ENCODE peak calls at places on chromosomes 1 and 21, in five cellular contexts. One of them, this sample, is unnamed.

GRCh38 chr1:31198591-31198990 is 41.1 kb downstream of the NKAIN1 start:
- DNase-seq in GM23338: peak
- DNase-seq in CD8-positive, alpha-beta T cell: no peak
- DNase-seq in PC-3: no peak
- DNase-seq in mesendoderm: peak
- DNase-seq in this sample: no peak

GRCh38 chr1:208772891-208773290 is 528.7 kb upstream of the PLXNA2 start:
- DNase-seq in GM23338: no peak
- DNase-seq in CD8-positive, alpha-beta T cell: no peak
- DNase-seq in PC-3: no peak
- DNase-seq in mesendoderm: no peak
- DNase-seq in this sample: peak

GRCh38 chr1:159851386-159851785 is 11.1 kb downstream of the VSIG8 start:
- DNase-seq in GM23338: peak
- DNase-seq in CD8-positive, alpha-beta T cell: no peak
- DNase-seq in PC-3: no peak
- DNase-seq in mesendoderm: no peak
- DNase-seq in this sample: no peak

GRCh38 chr1:174131032-174131638 is 28.2 kb upstream of the RABGAP1L start:
- DNase-seq in GM23338: no peak
- DNase-seq in CD8-positive, alpha-beta T cell: no peak
- DNase-seq in PC-3: no peak
- DNase-seq in mesendoderm: peak
- DNase-seq in this sample: peak

GRCh38 chr1:201648066-201648910 is 109.4 kb downstream of the NAV1 start:
- DNase-seq in GM23338: peak
- DNase-seq in CD8-positive, alpha-beta T cell: no peak
- DNase-seq in PC-3: peak
- DNase-seq in mesendoderm: peak
- DNase-seq in this sample: no peak

GRCh38 chr21:45539046-45539795 is 3.0 kb downstream of the SLC19A1 start:
- DNase-seq in GM23338: no peak
- DNase-seq in CD8-positive, alpha-beta T cell: peak
- DNase-seq in PC-3: no peak
- DNase-seq in mesendoderm: no peak
- DNase-seq in this sample: no peak

GRCh38 chr1:65264197-65264929 is 45.0 kb upstream of the DNAJC6 start:
- DNase-seq in GM23338: peak
- DNase-seq in CD8-positive, alpha-beta T cell: no peak
- DNase-seq in PC-3: no peak
- DNase-seq in mesendoderm: peak
- DNase-seq in this sample: peak

GRCh38 chr1:71882241-71883036 is 399.9 kb downstream of the NEGR1 start:
- DNase-seq in GM23338: no peak
- DNase-seq in CD8-positive, alpha-beta T cell: no peak
- DNase-seq in PC-3: peak
- DNase-seq in mesendoderm: no peak
- DNase-seq in this sample: no peak

GRCh38 chr1:106266786-106267185 is 789.7 kb upstream of the PRMT6 start:
- DNase-seq in GM23338: no peak
- DNase-seq in CD8-positive, alpha-beta T cell: no peak
- DNase-seq in PC-3: no peak
- DNase-seq in mesendoderm: no peak
- DNase-seq in this sample: no peak

GRCh38 chr1:152047607-152047953 is 10.8 kb upstream of the S100A11 start:
- DNase-seq in GM23338: no peak
- DNase-seq in CD8-positive, alpha-beta T cell: no peak
- DNase-seq in PC-3: peak
- DNase-seq in mesendoderm: no peak
- DNase-seq in this sample: no peak

GRCh38 chr1:231918239-231919015 is 291.8 kb downstream of the DISC1 start:
- DNase-seq in GM23338: no peak
- DNase-seq in CD8-positive, alpha-beta T cell: peak
- DNase-seq in PC-3: peak
- DNase-seq in mesendoderm: peak
- DNase-seq in this sample: no peak

GRCh38 chr1:242522304-242522945 is 2.1 kb downstream of the PLD5 start:
- DNase-seq in GM23338: no peak
- DNase-seq in CD8-positive, alpha-beta T cell: no peak
- DNase-seq in PC-3: peak
- DNase-seq in mesendoderm: no peak
- DNase-seq in this sample: no peak

GRCh38 chr1:41366428-41367101 is 5.3 kb downstream of the FOXO6 start:
- DNase-seq in GM23338: no peak
- DNase-seq in CD8-positive, alpha-beta T cell: peak
- DNase-seq in PC-3: no peak
- DNase-seq in mesendoderm: no peak
- DNase-seq in this sample: peak

GRCh38 chr1:116397728-116398127 is 24.7 kb downstream of the ATP1A1 start:
- DNase-seq in GM23338: peak
- DNase-seq in CD8-positive, alpha-beta T cell: no peak
- DNase-seq in PC-3: no peak
- DNase-seq in mesendoderm: no peak
- DNase-seq in this sample: no peak

GRCh38 chr1:66831529-66832239 is 30.6 kb upstream of the INSL5 start:
- DNase-seq in GM23338: no peak
- DNase-seq in CD8-positive, alpha-beta T cell: no peak
- DNase-seq in PC-3: no peak
- DNase-seq in mesendoderm: no peak
- DNase-seq in this sample: peak

GRCh38 chr1:207888647-207889046 is 22.3 kb downstream of the CD34 start:
- DNase-seq in GM23338: no peak
- DNase-seq in CD8-positive, alpha-beta T cell: no peak
- DNase-seq in PC-3: no peak
- DNase-seq in mesendoderm: no peak
- DNase-seq in this sample: peak

GRCh38 chr1:80675469-80675868 is 1125.3 kb upstream of the ADGRL2 start:
- DNase-seq in GM23338: peak
- DNase-seq in CD8-positive, alpha-beta T cell: no peak
- DNase-seq in PC-3: no peak
- DNase-seq in mesendoderm: peak
- DNase-seq in this sample: no peak

GRCh38 chr1:21919520-21919919 is 17.6 kb downstream of the HSPG2 start:
- DNase-seq in GM23338: no peak
- DNase-seq in CD8-positive, alpha-beta T cell: no peak
- DNase-seq in PC-3: peak
- DNase-seq in mesendoderm: no peak
- DNase-seq in this sample: no peak

GRCh38 chr21:46397211-46397905 is 61.3 kb upstream of the DIP2A start:
- DNase-seq in GM23338: no peak
- DNase-seq in CD8-positive, alpha-beta T cell: no peak
- DNase-seq in PC-3: no peak
- DNase-seq in mesendoderm: no peak
- DNase-seq in this sample: no peak

GRCh38 chr1:48017716-48018115 is 20.5 kb upstream of the TRABD2B start:
- DNase-seq in GM23338: no peak
- DNase-seq in CD8-positive, alpha-beta T cell: no peak
- DNase-seq in PC-3: peak
- DNase-seq in mesendoderm: no peak
- DNase-seq in this sample: no peak

GRCh38 chr21:45303751-45304150 is 16.1 kb upstream of the POFUT2 start:
- DNase-seq in GM23338: no peak
- DNase-seq in CD8-positive, alpha-beta T cell: no peak
- DNase-seq in PC-3: no peak
- DNase-seq in mesendoderm: no peak
- DNase-seq in this sample: no peak

GRCh38 chr21:39029086-39029772 is 154.0 kb downstream of the PSMG1 start:
- DNase-seq in GM23338: no peak
- DNase-seq in CD8-positive, alpha-beta T cell: no peak
- DNase-seq in PC-3: no peak
- DNase-seq in mesendoderm: peak
- DNase-seq in this sample: no peak

GRCh38 chr1:243974451-243975292 is 76.4 kb upstream of the ZBTB18 start:
- DNase-seq in GM23338: peak
- DNase-seq in CD8-positive, alpha-beta T cell: no peak
- DNase-seq in PC-3: peak
- DNase-seq in mesendoderm: peak
- DNase-seq in this sample: peak

GRCh38 chr1:119679223-119679622 is 31.2 kb upstream of the ZNF697 start:
- DNase-seq in GM23338: peak
- DNase-seq in CD8-positive, alpha-beta T cell: no peak
- DNase-seq in PC-3: no peak
- DNase-seq in mesendoderm: peak
- DNase-seq in this sample: no peak

GRCh38 chr1:219298581-219299148 is 125.0 kb downstream of the LYPLAL1 start:
- DNase-seq in GM23338: no peak
- DNase-seq in CD8-positive, alpha-beta T cell: no peak
- DNase-seq in PC-3: no peak
- DNase-seq in mesendoderm: no peak
- DNase-seq in this sample: no peak

GRCh38 chr1:205048382-205048781 is 5.4 kb downstream of the CNTN2 start:
- DNase-seq in GM23338: no peak
- DNase-seq in CD8-positive, alpha-beta T cell: no peak
- DNase-seq in PC-3: no peak
- DNase-seq in mesendoderm: no peak
- DNase-seq in this sample: no peak

GRCh38 chr1:162035241-162035640 is 11.6 kb upstream of the OLFML2B start:
- DNase-seq in GM23338: no peak
- DNase-seq in CD8-positive, alpha-beta T cell: no peak
- DNase-seq in PC-3: peak
- DNase-seq in mesendoderm: peak
- DNase-seq in this sample: peak

GRCh38 chr1:160124709-160125478 is 9.3 kb downstream of the ATP1A2 start:
- DNase-seq in GM23338: no peak
- DNase-seq in CD8-positive, alpha-beta T cell: no peak
- DNase-seq in PC-3: peak
- DNase-seq in mesendoderm: peak
- DNase-seq in this sample: peak

GRCh38 chr21:34593954-34594531 is 20.9 kb downstream of the RCAN1 start:
- DNase-seq in GM23338: no peak
- DNase-seq in CD8-positive, alpha-beta T cell: no peak
- DNase-seq in PC-3: no peak
- DNase-seq in mesendoderm: no peak
- DNase-seq in this sample: no peak

GRCh38 chr1:62294211-62294610 is 25.0 kb downstream of the KANK4 start:
- DNase-seq in GM23338: peak
- DNase-seq in CD8-positive, alpha-beta T cell: no peak
- DNase-seq in PC-3: peak
- DNase-seq in mesendoderm: peak
- DNase-seq in this sample: peak

GRCh38 chr1:203045821-203046594 is 19.7 kb downstream of the PPFIA4 start:
- DNase-seq in GM23338: no peak
- DNase-seq in CD8-positive, alpha-beta T cell: no peak
- DNase-seq in PC-3: no peak
- DNase-seq in mesendoderm: no peak
- DNase-seq in this sample: no peak

GRCh38 chr1:201261771-201262547 is 21.3 kb upstream of the PKP1 start:
- DNase-seq in GM23338: no peak
- DNase-seq in CD8-positive, alpha-beta T cell: no peak
- DNase-seq in PC-3: no peak
- DNase-seq in mesendoderm: no peak
- DNase-seq in this sample: no peak

DNA sequence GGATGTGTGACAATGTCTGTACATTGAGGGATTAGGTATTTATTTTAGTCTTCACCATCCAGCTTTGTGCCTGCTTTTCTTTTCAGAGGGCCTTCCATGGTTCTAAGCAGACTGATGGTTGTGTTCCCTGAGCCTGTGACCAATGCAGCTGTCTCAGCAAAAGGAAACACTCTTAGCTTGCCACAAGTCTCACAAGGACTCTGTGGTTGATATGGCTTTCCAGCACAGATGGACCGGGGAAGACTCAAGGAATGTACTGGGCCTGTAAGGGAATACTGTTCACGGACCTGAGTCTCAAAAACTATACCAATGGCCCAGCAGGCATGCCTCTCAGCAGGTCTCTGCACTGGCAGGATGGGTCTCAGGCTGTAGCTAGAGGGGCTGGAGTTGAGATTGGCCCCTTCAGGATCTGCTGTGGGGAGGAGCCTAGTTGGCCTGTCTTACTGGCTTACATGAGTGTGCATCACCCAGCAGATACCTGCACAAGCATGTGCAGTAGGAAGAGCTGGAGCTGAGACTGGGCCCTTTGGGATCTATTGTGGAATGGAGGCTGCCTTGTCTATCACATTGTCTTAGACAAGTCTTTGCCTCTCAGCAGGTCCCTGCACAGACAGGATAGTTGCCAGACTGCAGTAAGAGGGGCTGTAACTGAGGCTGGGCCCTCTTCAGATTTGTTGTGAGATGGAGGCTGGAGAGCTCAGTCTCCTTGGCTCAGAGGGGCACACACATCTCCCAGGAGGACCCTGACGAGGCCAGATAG is 52.0 kb upstream of the PDC start:
- DNase-seq in GM23338: no peak
- DNase-seq in CD8-positive, alpha-beta T cell: no peak
- DNase-seq in PC-3: no peak
- DNase-seq in mesendoderm: peak
- DNase-seq in this sample: no peak
- H3K27ac ChIP-seq in GM23338: no peak
- H3K27ac ChIP-seq in CD8-positive, alpha-beta T cell: no peak
- H3K27ac ChIP-seq in PC-3: no peak
- H3K27ac ChIP-seq in mesendoderm: no peak
- H3K27ac ChIP-seq in this sample: no peak

DNA sequence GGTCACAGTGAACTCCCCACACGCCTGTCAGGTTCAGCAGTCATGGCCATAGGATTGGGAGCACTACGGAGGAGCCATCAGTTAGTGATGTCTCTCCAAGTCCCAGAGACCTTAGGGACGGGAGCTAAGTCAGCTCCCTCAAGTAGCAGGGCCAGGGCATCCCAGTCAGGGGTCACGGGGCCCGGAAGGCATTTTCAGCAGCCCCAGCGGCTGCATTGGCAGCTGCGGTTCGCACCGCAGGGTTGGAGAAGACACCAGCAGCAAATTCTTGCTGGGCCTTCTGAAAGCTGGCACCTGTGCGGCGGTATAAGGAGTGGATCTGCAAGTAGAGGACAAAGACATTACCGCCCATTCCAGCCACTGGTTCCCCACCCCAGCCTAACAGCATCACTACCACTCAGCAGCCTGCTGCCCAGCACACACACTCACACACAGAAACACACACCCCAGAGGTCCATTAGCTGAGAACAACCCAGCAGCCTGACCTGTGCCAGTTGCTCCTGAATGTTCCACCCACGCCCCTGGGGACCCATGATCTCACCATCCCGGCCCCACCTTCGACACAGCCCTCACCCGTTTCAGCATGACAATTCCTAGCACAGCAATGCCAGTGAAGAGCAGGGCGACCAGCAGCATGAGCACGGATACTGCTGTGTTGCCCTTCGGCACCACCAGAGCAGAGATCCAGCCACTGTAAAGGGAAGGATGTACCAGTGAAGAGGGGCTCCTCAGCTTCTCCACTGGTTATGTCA is 994 bp upstream of the ENTREP3 start:
- DNase-seq in GM23338: no peak
- DNase-seq in CD8-positive, alpha-beta T cell: no peak
- DNase-seq in PC-3: no peak
- DNase-seq in mesendoderm: no peak
- DNase-seq in this sample: no peak
- H3K27ac ChIP-seq in GM23338: peak
- H3K27ac ChIP-seq in CD8-positive, alpha-beta T cell: no peak
- H3K27ac ChIP-seq in PC-3: peak
- H3K27ac ChIP-seq in mesendoderm: no peak
- H3K27ac ChIP-seq in this sample: no peak

GRCh38 chr1:221923921-221924598 is 182.2 kb upstream of the DUSP10 start:
- DNase-seq in GM23338: no peak
- DNase-seq in CD8-positive, alpha-beta T cell: no peak
- DNase-seq in PC-3: no peak
- DNase-seq in mesendoderm: no peak
- DNase-seq in this sample: no peak
- H3K27ac ChIP-seq in GM23338: no peak
- H3K27ac ChIP-seq in CD8-positive, alpha-beta T cell: no peak
- H3K27ac ChIP-seq in PC-3: no peak
- H3K27ac ChIP-seq in mesendoderm: no peak
- H3K27ac ChIP-seq in this sample: no peak

GRCh38 chr1:167697667-167698141 is 24.1 kb upstream of the MPZL1 start:
- DNase-seq in GM23338: no peak
- DNase-seq in CD8-positive, alpha-beta T cell: no peak
- DNase-seq in PC-3: no peak
- DNase-seq in mesendoderm: no peak
- DNase-seq in this sample: no peak
- H3K27ac ChIP-seq in GM23338: no peak
- H3K27ac ChIP-seq in CD8-positive, alpha-beta T cell: no peak
- H3K27ac ChIP-seq in PC-3: no peak
- H3K27ac ChIP-seq in mesendoderm: no peak
- H3K27ac ChIP-seq in this sample: no peak